ENCODE peak calls at places on chromosomes 13 and 19, in four cellular contexts. A is uterus, Z is neural progenitor cell, I is stomach. F is an unnamed sample.

GRCh38 chr19:1017115-1017905 is 3.6 kb downstream of the TMEM259 start:
- DNase-seq in A (no peak), Z (no peak), I (peak), F (no peak)

GRCh38 chr13:75493156-75493555 is 11.2 kb upstream of the TBC1D4 start:
- DNase-seq in A (no peak), Z (no peak), I (no peak), F (no peak)

GRCh38 chr13:107806726-107807125 is 408.6 kb downstream of the LIG4 start:
- DNase-seq in A (no peak), Z (no peak), I (no peak), F (no peak)

GRCh38 chr13:29752175-29752574 is 98.2 kb downstream of the UBL3 start:
- DNase-seq in A (no peak), Z (no peak), I (no peak), F (no peak)

GRCh38 chr13:105918842-105919741 is 616.4 kb downstream of the EFNB2 start:
- DNase-seq in A (no peak), Z (no peak), I (peak), F (no peak)

GRCh38 chr19:7815325-7815724 is 14.7 kb upstream of the EVI5L start:
- DNase-seq in A (no peak), Z (no peak), I (no peak), F (no peak)

GRCh38 chr19:29672319-29672932 is 7.2 kb downstream of the PLEKHF1 start:
- DNase-seq in A (no peak), Z (no peak), I (no peak), F (no peak)

GRCh38 chr19:29665826-29666633 is 769 bp downstream of the PLEKHF1 start:
- DNase-seq in A (peak), Z (peak), I (peak), F (peak)

DNA sequence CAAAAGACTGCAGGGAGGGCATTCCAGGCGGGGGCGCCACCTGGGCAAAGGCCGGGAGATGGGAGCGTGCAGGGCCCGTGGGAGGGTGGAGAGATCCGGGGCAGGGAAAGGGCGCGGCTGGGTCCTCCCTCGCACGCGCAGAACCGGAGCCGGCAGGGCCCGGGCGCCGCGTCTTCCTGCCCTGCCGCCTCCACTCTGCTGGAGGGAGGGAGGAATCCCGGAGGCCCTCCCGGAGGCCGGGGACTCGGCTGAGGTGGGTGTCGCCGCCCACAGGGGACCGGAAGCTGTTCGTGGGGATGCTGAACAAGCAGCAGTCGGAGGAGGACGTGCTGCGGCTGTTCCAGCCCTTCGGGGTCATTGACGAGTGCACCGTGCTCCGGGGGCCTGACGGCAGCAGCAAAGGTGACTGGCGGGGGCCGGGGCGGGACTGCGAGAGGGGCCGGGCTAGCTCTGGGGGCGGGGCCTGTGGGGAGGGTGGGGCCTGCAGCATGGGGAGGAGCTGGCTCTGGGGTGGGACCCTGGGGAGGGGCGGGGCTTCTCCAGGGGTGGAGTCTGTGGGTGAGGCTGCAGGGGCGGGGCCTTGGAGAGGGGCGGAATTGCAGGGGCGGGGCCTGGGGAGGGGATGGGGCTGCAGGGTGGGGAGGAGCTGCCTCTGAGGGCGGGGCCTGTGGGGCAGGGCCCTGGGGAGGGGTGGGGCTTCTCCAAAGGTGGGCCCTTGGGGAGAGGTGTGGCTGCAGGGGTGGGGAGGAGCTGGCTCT is 51.3 kb downstream of the CELF5 start:
- DNase-seq in A (peak), Z (peak), I (peak), F (peak)
- TF ChIP-seq CTCF in A (no peak), Z (peak), I (no peak), F (no peak)

GRCh38 chr19:18785179-18786124 is 5.7 kb downstream of the COMP start:
- DNase-seq in A (peak), Z (peak), I (peak), F (peak)

GRCh38 chr19:18783958-18784785 is 6.9 kb downstream of the COMP start:
- DNase-seq in A (no peak), Z (no peak), I (no peak), F (no peak)

GRCh38 chr19:18781885-18782527 is 9.1 kb downstream of the COMP start:
- DNase-seq in A (no peak), Z (no peak), I (no peak), F (no peak)

GRCh38 chr19:18782559-18783225 is 8.4 kb downstream of the COMP start:
- DNase-seq in A (no peak), Z (no peak), I (no peak), F (no peak)

GRCh38 chr19:18784786-18785120 is 6.4 kb downstream of the COMP start:
- DNase-seq in A (no peak), Z (no peak), I (no peak), F (no peak)
- TF ChIP-seq CTCF in A (no peak), Z (no peak), I (no peak), F (no peak)

DNA sequence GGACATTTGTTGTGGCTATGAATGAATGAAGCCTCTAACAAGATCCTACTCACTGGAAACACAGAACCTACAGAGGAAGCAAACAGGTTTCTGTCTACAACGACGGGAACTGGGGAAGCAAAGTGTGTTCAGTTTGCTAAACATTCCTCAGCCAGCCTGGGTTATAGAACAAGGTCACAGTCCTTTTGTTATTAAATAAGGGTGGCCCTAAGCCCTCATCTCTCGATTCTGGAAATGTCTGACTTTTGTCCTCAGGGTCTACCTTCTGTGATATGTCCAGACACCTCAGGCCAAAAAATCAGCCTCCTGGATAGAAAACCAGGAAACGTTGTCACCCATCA is 64.6 kb upstream of the ARHGEF7 start:
- DNase-seq in A (no peak), Z (no peak), I (no peak), F (no peak)
- TF ChIP-seq CTCF in A (no peak), Z (no peak), I (no peak), F (no peak)

GRCh38 chr19:51824603-51825002 is 29.6 kb downstream of the FPR3 start:
- DNase-seq in A (no peak), Z (no peak), I (no peak), F (no peak)

GRCh38 chr19:51830263-51830662 is 35.3 kb downstream of the FPR3 start:
- DNase-seq in A (no peak), Z (no peak), I (no peak), F (no peak)
- TF ChIP-seq CTCF in A (peak), Z (no peak), I (no peak), F (no peak)

GRCh38 chr13:81609335-81609734 is 1268.4 kb upstream of the SPRY2 start:
- DNase-seq in A (no peak), Z (no peak), I (no peak), F (no peak)
- TF ChIP-seq CTCF in A (no peak), Z (no peak), I (no peak), F (no peak)

DNA sequence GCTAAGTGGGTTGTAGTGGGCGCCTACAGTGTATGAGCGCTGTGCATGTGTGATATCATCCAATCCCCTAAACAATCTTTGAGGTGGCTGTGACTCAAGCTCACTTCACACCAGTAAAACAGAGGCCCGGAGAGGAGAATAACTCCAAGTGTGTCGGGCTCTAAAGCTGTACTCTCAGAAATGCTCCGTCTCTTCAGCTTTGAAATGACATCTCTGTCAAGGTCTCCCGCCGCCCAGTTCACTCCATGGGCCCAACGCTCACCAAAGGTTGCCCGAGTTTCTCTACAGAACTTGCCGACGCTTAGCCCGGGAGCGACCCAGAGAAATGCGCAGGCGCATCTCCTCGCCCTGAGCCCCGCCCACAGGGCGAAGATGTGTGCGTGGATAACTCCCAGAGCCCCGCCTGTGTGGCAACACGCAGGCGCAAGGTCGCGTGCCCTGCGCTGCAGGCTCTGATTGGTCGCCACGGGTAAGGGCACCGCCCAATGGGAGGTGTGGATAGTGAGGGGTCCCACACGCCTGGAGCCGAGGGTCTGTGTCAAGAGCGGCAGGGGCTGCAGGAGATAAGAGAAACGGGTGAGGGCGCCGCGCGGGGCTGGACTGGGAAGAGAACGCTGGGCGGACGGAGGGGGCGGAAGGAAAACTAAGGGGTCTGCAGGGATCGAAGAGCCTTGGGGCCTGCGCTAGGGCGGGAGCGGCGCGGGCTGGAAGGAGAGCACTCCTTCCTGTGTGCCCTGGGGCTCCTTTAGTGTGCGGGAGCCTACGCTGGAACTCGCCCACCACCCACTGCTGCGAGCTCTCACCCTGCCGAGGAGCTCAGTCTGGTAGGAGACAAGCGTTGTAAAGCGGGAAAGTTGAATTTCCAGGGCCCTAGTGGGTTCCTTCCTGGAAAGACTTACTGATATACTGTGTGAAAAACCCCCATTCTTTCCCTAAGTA is at the start of gene ZNF526:
- DNase-seq in A (peak), Z (peak), I (peak), F (peak)
- TF ChIP-seq CTCF in A (peak), Z (peak), I (no peak), F (no peak)

GRCh38 chr19:10826846-10827245 is 9.2 kb downstream of the TMED1 start:
- DNase-seq in A (no peak), Z (no peak), I (no peak), F (no peak)

GRCh38 chr19:10830941-10831779 is 4.9 kb downstream of the TMED1 start:
- DNase-seq in A (no peak), Z (no peak), I (no peak), F (no peak)

GRCh38 chr19:10829967-10830366 is 6.0 kb downstream of the TMED1 start:
- DNase-seq in A (no peak), Z (no peak), I (no peak), F (no peak)

GRCh38 chr19:10830370-10830769 is 5.6 kb downstream of the TMED1 start:
- DNase-seq in A (no peak), Z (no peak), I (no peak), F (no peak)

DNA sequence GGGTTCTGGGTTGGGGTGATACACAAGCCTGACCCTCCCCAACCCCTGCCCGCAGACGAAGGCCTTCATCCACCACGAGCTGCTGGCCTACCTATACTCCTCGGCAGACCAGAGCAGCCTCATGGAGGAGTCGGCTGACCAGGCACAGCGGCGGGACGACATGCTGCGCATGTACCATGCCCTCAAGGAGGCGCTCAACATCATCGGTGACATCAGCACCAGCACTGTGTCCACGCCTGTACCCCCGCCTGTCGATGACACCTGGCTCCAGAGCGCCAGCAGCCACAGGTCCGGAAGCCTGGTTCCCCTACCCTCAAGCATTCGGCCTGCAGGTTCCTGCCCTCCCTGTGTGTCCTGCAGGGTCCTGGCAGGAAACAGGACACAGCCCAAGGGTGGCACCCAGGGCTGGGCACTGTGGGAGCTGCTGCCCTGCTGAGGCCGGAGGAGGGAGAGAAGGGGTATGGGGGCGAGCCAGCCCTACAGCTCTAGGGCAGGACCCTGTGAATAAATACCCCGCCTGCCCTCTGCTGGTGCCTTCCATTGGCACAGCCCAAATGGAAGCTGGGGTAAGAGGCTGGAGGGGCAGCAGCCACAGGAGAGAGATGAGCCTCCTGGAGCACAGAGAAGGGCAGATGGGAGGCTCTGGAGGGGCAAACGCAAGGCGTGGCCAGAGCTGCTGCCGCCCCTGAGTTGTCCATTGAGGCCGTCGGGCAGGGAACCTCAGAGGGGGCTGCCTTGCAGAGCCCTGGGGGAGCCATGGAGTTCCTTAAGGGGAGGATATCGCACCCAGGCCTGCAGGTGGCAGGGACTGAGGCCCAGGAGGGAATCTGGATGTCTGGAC is 6.8 kb downstream of the TMED1 start:
- DNase-seq in A (no peak), Z (peak), I (no peak), F (no peak)
- TF ChIP-seq CTCF in A (no peak), Z (peak), I (no peak), F (no peak)

GRCh38 chr13:35791191-35791902 is 314.9 kb upstream of the MAB21L1 start:
- DNase-seq in A (no peak), Z (no peak), I (no peak), F (no peak)

GRCh38 chr13:35787937-35788336 is 311.4 kb upstream of the MAB21L1 start:
- DNase-seq in A (no peak), Z (peak), I (no peak), F (no peak)

GRCh38 chr13:35785563-35786327 is 309.3 kb upstream of the MAB21L1 start:
- DNase-seq in A (no peak), Z (peak), I (no peak), F (no peak)

GRCh38 chr13:35793823-35794222 is 317.3 kb upstream of the MAB21L1 start:
- DNase-seq in A (no peak), Z (no peak), I (no peak), F (no peak)

DNA sequence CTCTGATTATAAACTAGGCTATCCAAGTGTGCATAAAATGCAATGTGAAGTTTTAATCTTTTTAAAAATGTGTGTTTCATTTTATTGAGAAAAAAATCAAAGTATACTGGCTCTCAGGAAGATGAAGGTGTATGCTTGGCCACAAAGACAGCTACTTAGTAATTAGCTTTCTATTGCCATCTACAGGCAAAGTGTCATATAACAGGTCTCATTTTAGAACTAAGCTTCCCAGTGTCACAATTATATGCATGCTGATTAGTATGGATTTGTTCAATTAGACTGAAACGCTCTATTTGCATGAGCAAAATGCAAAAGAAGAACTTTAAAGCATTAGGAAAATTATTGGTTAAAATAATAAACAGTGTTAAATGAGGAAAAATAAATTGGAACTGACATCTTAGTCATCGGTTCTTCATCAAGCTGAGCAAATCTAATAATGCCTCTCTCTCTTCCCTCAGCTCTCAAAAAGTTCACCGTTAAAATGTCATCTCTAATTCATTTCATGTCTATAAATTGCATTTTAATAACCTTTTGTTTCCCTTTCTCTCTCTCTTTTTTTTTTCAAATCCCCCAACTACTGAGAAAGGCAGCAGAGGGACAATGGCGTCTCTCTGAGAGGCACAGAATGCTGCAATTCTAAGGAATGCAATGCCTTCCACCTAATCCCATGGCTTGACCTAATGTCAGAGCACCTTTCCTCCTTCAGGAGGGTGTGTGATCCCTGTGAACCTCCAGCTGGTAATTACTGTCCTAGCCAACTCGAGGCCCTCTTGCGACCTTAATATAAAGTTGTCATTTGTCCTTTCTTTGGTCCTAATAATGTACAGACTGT is 313.1 kb upstream of the MAB21L1 start:
- DNase-seq in A (no peak), Z (peak), I (no peak), F (peak)
- TF ChIP-seq CTCF in A (peak), Z (peak), I (peak), F (peak)